ENCODE peak calls at places on chromosomes 7 and 10, in seven cellular contexts. C is Peyer's patch; P is stimulated activated CD4-positive, alpha-beta T cell treated with anti-CD3 and anti-CD28 coated beads, Interleukin-12 subunit alpha, Interleukin-12 subunit beta, amount 100 ng/mL, for 48 hours; Z is Kasumi-1; T is coronary artery; O is effector memory CD8-positive, alpha-beta T cell; S is BJ. V is an unnamed sample.

GRCh38 chr7:76397409-76398183 is 11.9 kb downstream of the SSC4D start:
- DNase-seq in C (peak), P (peak), Z (peak), T (peak), O (peak), S (no peak), V (no peak)

GRCh38 chr10:3119796-3120459 is 52.6 kb downstream of the PFKP start:
- DNase-seq in C (no peak), P (no peak), Z (peak), T (no peak), O (no peak), S (no peak), V (no peak)

GRCh38 chr10:95273393-95274312 is 17.1 kb downstream of the PDLIM1 start:
- DNase-seq in C (no peak), P (no peak), Z (no peak), T (no peak), O (no peak), S (peak), V (peak)

GRCh38 chr7:142611566-142612250 is 137.6 kb upstream of the PRSS1 start:
- DNase-seq in C (no peak), P (no peak), Z (peak), T (no peak), O (no peak), S (peak), V (no peak)

GRCh38 chr7:156198277-156198676 is 386.0 kb upstream of the SHH start:
- DNase-seq in C (no peak), P (no peak), Z (no peak), T (no peak), O (no peak), S (no peak), V (no peak)

GRCh38 chr10:8159628-8160165 is 105.2 kb downstream of the GATA3 start:
- DNase-seq in C (no peak), P (no peak), Z (no peak), T (no peak), O (no peak), S (no peak), V (no peak)

GRCh38 chr10:73953665-73954064 is 42.7 kb downstream of the PLAU start:
- DNase-seq in C (no peak), P (peak), Z (no peak), T (no peak), O (no peak), S (no peak), V (no peak)

GRCh38 chr7:24825931-24826661 is 68.8 kb upstream of the GSDME start:
- DNase-seq in C (peak), P (no peak), Z (no peak), T (no peak), O (no peak), S (no peak), V (no peak)

GRCh38 chr7:11127112-11127785 is 153.6 kb downstream of the PHF14 start:
- DNase-seq in C (no peak), P (no peak), Z (peak), T (no peak), O (no peak), S (no peak), V (no peak)

GRCh38 chr10:106502651-106503050 is 661.9 kb downstream of the SORCS1 start:
- DNase-seq in C (no peak), P (no peak), Z (no peak), T (no peak), O (no peak), S (no peak), V (no peak)

GRCh38 chr10:64648915-64649314 is 1127.7 kb downstream of the REEP3 start:
- DNase-seq in C (no peak), P (no peak), Z (peak), T (no peak), O (no peak), S (no peak), V (no peak)

GRCh38 chr7:22823142-22823497 is 471 bp upstream of the TOMM7 start:
- DNase-seq in C (no peak), P (no peak), Z (peak), T (no peak), O (no peak), S (no peak), V (no peak)

GRCh38 chr10:8043569-8044306 is 10.8 kb upstream of the GATA3 start:
- DNase-seq in C (peak), P (no peak), Z (no peak), T (no peak), O (no peak), S (no peak), V (no peak)

GRCh38 chr7:25255603-25256320 is 27.5 kb upstream of the NPVF start:
- DNase-seq in C (no peak), P (no peak), Z (no peak), T (no peak), O (no peak), S (no peak), V (no peak)

GRCh38 chr7:40447345-40447744 is 312.5 kb downstream of the SUGCT start:
- DNase-seq in C (no peak), P (no peak), Z (peak), T (no peak), O (no peak), S (no peak), V (no peak)

GRCh38 chr7:3089493-3089892 is 45.8 kb upstream of the CARD11 start:
- DNase-seq in C (no peak), P (no peak), Z (peak), T (no peak), O (no peak), S (no peak), V (no peak)

V was measured in type B pancreatic cell.